ENCODE peak calls at places on chromosomes 4 and X, in six cellular contexts. M is ELF-1; G is NCI-H524; K is B cell; A is activated T-helper 1 cell treated with Interleukin-2 at 50 U/mL for 16 hours; H is activated CD4-positive, alpha-beta T cell treated with anti-CD3 and anti-CD28 coated beads, Interleukin-2, amount 10 ng/mL, durations not matched to agents 7 days and 5 days. L is an unnamed sample.

GRCh38 chr4:122458625-122459024 is 2.1 kb upstream of the IL2 start:
- DNase-seq in M (no peak), G (no peak), K (no peak), A (no peak), H (peak; percentile 65), L (peak; percentile 9)

GRCh38 chr4:7063362-7063761 is 4.5 kb downstream of the GRPEL1 start:
- DNase-seq in H (no peak), A (no peak), G (no peak), M (no peak), K (no peak), L (no peak)

GRCh38 chr4:83189631-83190136 is 75.2 kb upstream of the PLAC8 start:
- DNase-seq in A (no peak), M (peak; percentile 18), G (no peak), H (no peak), K (no peak), L (no peak)

GRCh38 chrX:11787564-11787963 is 29.5 kb downstream of the MSL3 start:
- DNase-seq in M (peak; percentile 96), K (no peak), A (peak; percentile 42), H (peak; percentile 75), G (no peak), L (peak; percentile 46)

GRCh38 chrX:119698835-119699234 is 5.9 kb upstream of the SEPTIN6 start:
- DNase-seq in H (peak; percentile 42), M (peak; percentile 75), A (no peak), G (peak; percentile 55), K (peak; percentile 40), L (no peak)

GRCh38 chr4:163166041-163166579 is 580 bp downstream of the NAF1 start:
- DNase-seq in H (peak; percentile 65), G (peak; percentile 1), K (peak; percentile 70), A (peak; percentile 14), M (peak; percentile 75), L (peak; percentile 78)

GRCh38 chr4:75289843-75290616 is 224.2 kb downstream of the RCHY1 start:
- DNase-seq in M (peak; percentile 44), K (no peak), G (no peak), A (no peak), H (no peak), L (peak; percentile 29)

GRCh38 chrX:66074920-66075879 is 35.3 kb upstream of the VSIG4 start:
- DNase-seq in M (no peak), H (peak; percentile 42), K (no peak), A (peak; percentile 12), G (no peak), L (peak; percentile 18)

GRCh38 chr4:154439224-154439623 is 52.4 kb downstream of the DCHS2 start:
- DNase-seq in H (no peak), G (no peak), M (no peak), A (no peak), K (no peak), L (no peak)

GRCh38 chr4:101400096-101400495 is 52.8 kb upstream of the PPP3CA start:
- DNase-seq in A (no peak), K (no peak), H (no peak), M (no peak), G (no peak), L (no peak)

GRCh38 chr4:98261291-98262271 is at the start of gene RAP1GDS1:
- DNase-seq in G (no peak), H (peak; percentile 76), K (peak; percentile 97), A (no peak), M (peak; percentile 38), L (no peak)

GRCh38 chr4:139530833-139531427 is 25.1 kb downstream of the SETD7 start:
- DNase-seq in K (peak; percentile 65), A (peak; percentile 10), M (peak; percentile 66), H (peak; percentile 70), G (no peak), L (no peak)

GRCh38 chrX:7214251-7214650 is 66.3 kb upstream of the PUDP start:
- DNase-seq in H (no peak), K (no peak), M (no peak), G (no peak), A (no peak), L (no peak)

L was measured in GM06990.